ENCODE peak calls at places on chromosomes 11 and 22, in six cellular contexts. T is A549, L is endothelial cell of umbilical vein, I is H1, Y is K562, O is HepG2. M is an unnamed sample.

GRCh38 chr11:79564288-79564925 is 123.6 kb upstream of the TENM4 start:
- DNase-seq in T (no peak), L (no peak), I (no peak), Y (no peak), O (no peak), M (no peak)

GRCh38 chr22:39028281-39028680 is 7.4 kb downstream of the APOBEC3D start:
- DNase-seq in T (no peak), L (no peak), I (no peak), Y (no peak), O (no peak), M (no peak)

GRCh38 chr22:23069502-23070357 is 589 bp upstream of the GNAZ start:
- DNase-seq in T (peak), L (peak), I (peak), Y (peak), O (peak), M (peak)

GRCh38 chr22:30880181-30880601 is 88.4 kb downstream of the MORC2 start:
- DNase-seq in T (no peak), L (no peak), I (no peak), Y (no peak), O (no peak), M (no peak)

GRCh38 chr11:130042093-130042591 is 27.6 kb upstream of the APLP2 start:
- DNase-seq in T (peak), L (peak), I (no peak), Y (peak), O (peak), M (no peak)

GRCh38 chr11:34346551-34346950 is 11.3 kb downstream of the ABTB2 start:
- DNase-seq in T (peak), L (no peak), I (no peak), Y (no peak), O (no peak), M (no peak)

GRCh38 chr11:45341379-45341778 is 55.2 kb upstream of the SYT13 start:
- DNase-seq in T (no peak), L (no peak), I (peak), Y (no peak), O (no peak), M (no peak)

GRCh38 chr22:46758867-46759290 is 3.6 kb upstream of the TBC1D22A start:
- DNase-seq in T (peak), L (peak), I (peak), Y (peak), O (peak), M (peak)

GRCh38 chr22:28831140-28832072 is 31.0 kb upstream of the XBP1 start:
- DNase-seq in T (no peak), L (no peak), I (no peak), Y (no peak), O (no peak), M (no peak)

GRCh38 chr11:103222801-103223200 is 113.6 kb downstream of the DYNC2H1 start:
- DNase-seq in T (no peak), L (no peak), I (no peak), Y (no peak), O (no peak), M (no peak)

GRCh38 chr11:8219257-8220021 is 44.2 kb downstream of the LMO1 start:
- DNase-seq in T (peak), L (peak), I (peak), Y (peak), O (peak), M (peak)

GRCh38 chr11:19595840-19596751 is 116.5 kb upstream of the NAV2 start:
- DNase-seq in T (peak), L (peak), I (no peak), Y (no peak), O (no peak), M (no peak)

GRCh38 chr11:101126551-101127347 is 2.9 kb downstream of the PGR start:
- DNase-seq in T (no peak), L (peak), I (peak), Y (peak), O (no peak), M (peak)

GRCh38 chr22:46045459-46046298 is 68.7 kb upstream of the WNT7B start:
- DNase-seq in T (no peak), L (no peak), I (no peak), Y (no peak), O (no peak), M (peak)

GRCh38 chr11:1291295-1292017 is 18.0 kb downstream of the TOLLIP start:
- DNase-seq in T (no peak), L (no peak), I (no peak), Y (no peak), O (no peak), M (no peak)

GRCh38 chr11:102680945-102681344 is 24.6 kb downstream of the MMP27 start:
- DNase-seq in T (no peak), L (no peak), I (no peak), Y (no peak), O (no peak), M (no peak)

GRCh38 chr22:27461470-27461869 is 340.1 kb downstream of the MN1 start:
- DNase-seq in T (peak), L (no peak), I (no peak), Y (no peak), O (no peak), M (peak)

GRCh38 chr22:24039046-24039445 is 27.9 kb downstream of the CABIN1 start:
- DNase-seq in T (no peak), L (no peak), I (no peak), Y (no peak), O (no peak), M (no peak)

GRCh38 chr11:14364322-14364721 is 5.3 kb upstream of the RRAS2 start:
- DNase-seq in T (no peak), L (no peak), I (no peak), Y (no peak), O (no peak), M (no peak)

GRCh38 chr22:20437253-20438065 is at the start of gene SCARF2:
- DNase-seq in T (no peak), L (peak), I (peak), Y (peak), O (no peak), M (peak)

GRCh38 chr11:43735931-43736330 is 55.4 kb downstream of the HSD17B12 start:
- DNase-seq in T (no peak), L (no peak), I (no peak), Y (no peak), O (no peak), M (no peak)

GRCh38 chr11:1765871-1766718 is 2.4 kb upstream of the CTSD start:
- DNase-seq in T (no peak), L (no peak), I (peak), Y (no peak), O (no peak), M (peak)

GRCh38 chr22:26845016-26845728 is 187.8 kb downstream of the MIAT start:
- DNase-seq in T (no peak), L (peak), I (no peak), Y (no peak), O (no peak), M (no peak)

GRCh38 chr11:18253222-18253621 is 4.8 kb upstream of the SAA2 start:
- DNase-seq in T (no peak), L (no peak), I (peak), Y (no peak), O (no peak), M (no peak)

GRCh38 chr22:39800790-39801540 is 92.6 kb downstream of the ENTHD1 start:
- DNase-seq in T (no peak), L (no peak), I (no peak), Y (peak), O (no peak), M (no peak)

GRCh38 chr11:2675540-2675939 is 24.3 kb downstream of the KCNQ1OT1 start:
- DNase-seq in T (no peak), L (no peak), I (no peak), Y (no peak), O (no peak), M (no peak)

GRCh38 chr11:63766501-63767270 is 1.9 kb downstream of the ZFTA start:
- DNase-seq in T (no peak), L (no peak), I (no peak), Y (peak), O (peak), M (no peak)

GRCh38 chr11:66371627-66372415 is at the start of gene SLC29A2:
- DNase-seq in T (peak), L (no peak), I (peak), Y (peak), O (no peak), M (peak)

GRCh38 chr22:38304526-38304925 is 12.7 kb downstream of the CSNK1E start:
- DNase-seq in T (no peak), L (no peak), I (no peak), Y (no peak), O (no peak), M (no peak)

DNA sequence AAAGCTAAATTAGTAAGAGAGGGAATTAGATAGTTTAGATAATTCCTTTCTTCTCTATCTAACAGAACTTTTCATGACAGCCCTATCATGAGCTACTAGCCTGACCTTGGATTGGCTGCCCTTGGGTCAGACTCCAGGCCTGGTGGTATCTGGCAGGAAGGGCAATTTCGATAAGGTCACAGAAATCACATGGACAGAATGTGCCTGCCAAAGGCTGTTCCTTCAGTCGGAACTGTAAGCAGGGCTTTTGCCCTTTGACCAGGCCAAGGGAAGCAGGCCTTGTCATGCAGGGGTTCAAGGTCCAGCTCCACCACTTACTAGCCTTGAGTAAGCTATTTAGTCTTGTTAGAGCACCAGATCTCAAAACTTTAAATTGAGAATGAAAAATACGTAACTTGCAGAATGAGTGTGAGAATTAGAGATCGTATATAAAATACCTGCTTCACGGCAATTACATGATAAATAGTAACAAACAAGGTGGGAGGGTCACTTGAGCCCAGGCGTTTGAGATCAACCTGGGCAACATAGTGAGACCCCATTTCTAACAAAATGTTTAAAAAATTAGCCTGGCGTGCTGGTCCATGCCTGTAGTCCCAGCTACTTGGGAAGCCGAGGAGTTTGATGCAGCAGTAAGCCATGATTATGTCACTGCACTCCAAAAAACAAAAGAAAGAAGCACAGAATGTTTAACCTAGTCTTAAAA is 60.8 kb upstream of the SC5D start:
- DNase-seq in T (no peak), L (no peak), I (no peak), Y (no peak), O (peak), M (no peak)
- TF ChIP-seq JUN in T (no peak), L (no peak), I (no peak), Y (no peak), O (no peak), M (no peak)

DNA sequence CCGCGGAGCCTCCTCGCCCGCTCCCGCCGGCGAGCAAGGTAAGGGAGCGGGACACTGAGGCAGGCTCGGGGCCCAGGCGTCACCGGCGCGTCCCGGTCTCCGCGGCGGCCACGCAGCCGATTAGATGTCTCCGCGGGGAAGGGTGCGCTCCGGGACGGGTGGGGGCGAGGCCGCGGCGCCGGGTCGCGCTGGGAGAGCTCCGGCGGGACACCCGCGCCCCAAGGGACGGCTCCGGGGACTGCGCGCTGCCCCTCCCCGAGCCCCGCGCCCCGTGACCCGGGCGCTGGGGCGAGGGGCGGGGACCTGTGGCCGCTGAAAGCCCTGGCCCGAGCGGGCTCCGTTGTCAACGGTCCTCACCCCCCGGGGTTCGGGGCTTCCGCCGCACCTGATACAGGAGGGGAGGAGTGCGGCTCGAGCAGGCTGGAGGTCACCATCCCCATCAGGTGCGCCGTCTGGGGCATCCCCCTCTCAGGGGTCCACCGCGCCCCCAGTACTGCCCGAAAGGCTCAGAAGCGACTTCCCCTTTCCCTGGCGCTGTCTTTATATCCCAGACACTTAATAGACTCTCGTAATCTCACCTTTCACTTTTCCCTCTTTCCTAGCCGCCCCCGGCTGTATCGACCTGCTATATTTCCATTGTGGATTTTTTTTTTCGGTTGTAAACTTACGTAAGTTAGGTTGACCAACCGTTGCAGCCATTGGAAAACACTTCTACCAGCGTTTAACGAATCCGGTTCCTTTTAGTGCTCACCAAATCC is 566 bp downstream of the PPFIA1 start:
- DNase-seq in T (peak), L (peak), I (peak), Y (peak), O (peak), M (peak)
- TF ChIP-seq JUN in T (peak), L (no peak), I (no peak), Y (no peak), O (no peak), M (no peak)

GRCh38 chr22:32564170-32565001 is 89.8 kb downstream of the FBXO7 start:
- DNase-seq in T (no peak), L (no peak), I (no peak), Y (no peak), O (no peak), M (no peak)
- TF ChIP-seq JUN in T (no peak), L (no peak), I (no peak), Y (no peak), O (no peak), M (no peak)

GRCh38 chr22:33014621-33015020 is 43.6 kb downstream of the SYN3 start:
- DNase-seq in T (no peak), L (no peak), I (no peak), Y (no peak), O (no peak), M (no peak)

GRCh38 chr22:33022231-33022630 is 36.0 kb downstream of the SYN3 start:
- DNase-seq in T (no peak), L (no peak), I (peak), Y (no peak), O (no peak), M (no peak)

GRCh38 chr22:33013531-33014162 is 44.5 kb downstream of the SYN3 start:
- DNase-seq in T (no peak), L (no peak), I (no peak), Y (no peak), O (peak), M (no peak)

GRCh38 chr22:33020721-33021120 is 37.5 kb downstream of the SYN3 start:
- DNase-seq in T (no peak), L (no peak), I (no peak), Y (no peak), O (no peak), M (no peak)

DNA sequence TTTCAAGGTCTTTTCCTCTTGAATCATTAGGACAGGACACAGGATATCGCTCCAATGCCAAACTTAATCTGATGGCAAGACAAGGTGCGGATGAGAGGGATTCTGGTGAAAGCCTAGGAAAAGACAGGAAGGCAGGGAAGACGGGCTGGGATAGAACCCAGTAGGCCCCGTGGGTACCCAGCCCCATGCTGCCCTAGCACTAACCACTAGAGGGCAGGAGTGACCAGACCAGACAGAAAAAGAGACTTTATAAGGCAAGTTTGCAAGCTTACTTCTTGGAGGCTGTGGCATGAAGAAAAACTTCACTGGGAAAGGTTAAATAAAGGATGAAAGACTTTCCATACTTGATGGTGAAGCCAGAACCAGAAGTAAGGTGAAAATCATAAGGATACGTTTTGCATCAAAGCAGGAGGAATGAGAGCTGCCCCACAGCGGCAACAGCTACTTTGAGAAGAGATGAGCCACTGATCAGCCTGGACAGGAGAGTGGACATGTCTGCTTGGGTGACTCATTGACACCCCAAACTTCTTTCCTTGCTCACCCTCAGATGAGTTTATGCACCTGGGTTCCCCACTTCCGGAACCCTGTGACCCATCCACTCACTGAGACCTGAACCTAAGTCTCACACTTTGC is 39.8 kb downstream of the SYN3 start:
- DNase-seq in T (peak), L (peak), I (peak), Y (peak), O (peak), M (peak)
- TF ChIP-seq JUN in T (no peak), L (no peak), I (no peak), Y (no peak), O (no peak), M (no peak)

DNA sequence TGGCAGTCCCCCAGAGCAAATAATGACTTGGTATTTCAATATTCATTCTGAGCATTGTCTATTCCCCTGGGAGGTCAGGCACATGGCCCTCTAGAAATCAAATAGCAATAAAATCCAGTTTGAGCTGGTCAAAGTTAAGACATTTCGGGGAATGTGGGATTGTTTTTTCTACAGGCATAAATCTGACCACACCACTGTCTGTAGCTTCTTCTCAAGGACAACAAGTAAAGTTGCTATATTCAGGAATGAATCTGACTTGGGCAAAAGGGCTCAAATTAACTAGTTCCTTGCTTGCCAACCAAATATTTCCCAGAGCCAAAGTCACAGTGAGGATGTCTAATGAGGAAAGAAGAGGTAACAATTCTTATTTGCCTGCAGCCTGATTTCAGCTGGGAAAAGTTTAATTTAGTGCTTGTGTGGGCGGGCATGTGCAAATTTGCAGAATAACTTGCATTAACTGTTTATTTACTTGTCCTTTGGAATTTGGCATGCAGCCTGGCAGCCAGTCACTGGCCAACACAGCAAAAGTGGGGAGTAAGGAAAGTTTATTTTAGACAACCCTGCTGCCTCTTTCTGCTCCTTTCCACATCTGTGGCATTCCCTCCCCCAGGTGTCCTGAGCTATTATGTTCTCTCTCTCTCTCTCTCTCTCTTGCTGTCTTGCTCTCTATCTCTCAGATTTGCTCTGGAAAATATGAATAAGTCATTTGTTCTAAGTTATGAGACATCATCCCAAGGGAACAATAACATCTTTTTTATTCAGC is 51.2 kb upstream of the ARHGAP20 start:
- DNase-seq in T (no peak), L (peak), I (no peak), Y (no peak), O (peak), M (no peak)
- TF ChIP-seq JUN in T (no peak), L (no peak), I (no peak), Y (no peak), O (no peak), M (no peak)

DNA sequence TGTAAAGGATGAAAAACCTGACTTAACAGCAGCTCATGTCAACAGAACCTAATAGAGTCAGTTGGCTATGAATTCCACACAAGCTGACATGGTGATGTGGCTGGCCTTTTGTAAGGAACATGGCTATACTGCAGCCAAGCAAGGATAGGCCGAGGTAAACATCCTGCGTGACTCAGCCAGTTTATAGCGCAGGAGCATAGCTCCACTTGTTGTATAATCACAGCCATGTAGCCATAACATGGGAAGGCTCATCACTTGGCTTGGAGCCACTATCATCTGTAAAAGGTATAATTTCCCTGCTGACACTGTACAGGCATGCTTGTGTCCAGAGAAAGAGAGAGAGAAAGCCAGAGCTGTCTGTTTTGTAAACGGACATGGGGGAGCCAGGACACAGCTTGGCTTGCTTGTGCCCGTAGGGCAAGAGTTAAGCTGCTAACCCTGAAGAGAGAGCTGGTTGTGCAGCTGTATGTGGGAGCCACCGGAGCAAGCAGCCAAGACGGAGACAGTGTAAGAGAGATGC is 104.4 kb upstream of the PLET1 start:
- DNase-seq in T (no peak), L (peak), I (no peak), Y (no peak), O (peak), M (no peak)
- TF ChIP-seq JUN in T (no peak), L (no peak), I (no peak), Y (no peak), O (no peak), M (no peak)

GRCh38 chr11:12200359-12201015 is 90.1 kb downstream of the MICAL2 start:
- DNase-seq in T (no peak), L (peak), I (no peak), Y (no peak), O (no peak), M (no peak)

GRCh38 chr11:12201016-12201985 is 90.9 kb downstream of the MICAL2 start:
- DNase-seq in T (no peak), L (peak), I (no peak), Y (peak), O (peak), M (no peak)

GRCh38 chr11:12198261-12198925 is 88.0 kb downstream of the MICAL2 start:
- DNase-seq in T (no peak), L (no peak), I (no peak), Y (no peak), O (no peak), M (no peak)

GRCh38 chr11:12196862-12197261 is 86.5 kb downstream of the MICAL2 start:
- DNase-seq in T (no peak), L (no peak), I (no peak), Y (no peak), O (no peak), M (no peak)

GRCh38 chr11:12199231-12199948 is 89.0 kb downstream of the MICAL2 start:
- DNase-seq in T (no peak), L (peak), I (no peak), Y (no peak), O (no peak), M (no peak)
- TF ChIP-seq JUN in T (no peak), L (no peak), I (no peak), Y (no peak), O (no peak), M (no peak)

GRCh38 chr11:117878314-117878938 is 2.0 kb upstream of the FXYD6 start:
- DNase-seq in T (no peak), L (no peak), I (no peak), Y (no peak), O (no peak), M (no peak)
- TF ChIP-seq JUN in T (no peak), L (no peak), I (no peak), Y (no peak), O (no peak), M (no peak)

GRCh38 chr11:71245601-71246391 is 6.6 kb downstream of the SHANK2 start:
- DNase-seq in T (no peak), L (no peak), I (peak), Y (no peak), O (no peak), M (peak)
- TF ChIP-seq JUN in T (no peak), L (no peak), I (no peak), Y (no peak), O (no peak), M (no peak)